ENCODE peak calls at places on chromosomes 4 and X, in five cellular contexts. R, C, Q, U and Y are unnamed samples.
A peak's percentile ranks its signal among the peaks of the same experiment; 100 is the strongest.

GRCh38 chrX:56563231-56564116 is at the start of gene UBQLN2:
- DNase-seq in Q (peak; percentile 81), C (peak; percentile 80), R (no peak), U (peak; percentile 90), Y (peak; percentile 59)

GRCh38 chrX:40973619-40974018 is 111.6 kb upstream of the USP9X start:
- DNase-seq in R (no peak), U (no peak), C (no peak), Q (no peak), Y (no peak)

GRCh38 chr4:81215219-81215892 is at the start of gene PRKG2:
- DNase-seq in U (no peak), R (no peak), C (peak; percentile 72), Q (peak; percentile 17), Y (no peak)

GRCh38 chr4:21083413-21083812 is 383.2 kb downstream of the PACRGL start:
- DNase-seq in Q (no peak), U (no peak), R (no peak), C (no peak), Y (no peak)

GRCh38 chr4:76607266-76607799 is 172.3 kb downstream of the SHROOM3 start:
- DNase-seq in U (no peak), Q (peak; percentile 48), R (peak; percentile 99), C (no peak), Y (no peak)

GRCh38 chrX:66074920-66075879 is 35.3 kb upstream of the VSIG4 start:
- DNase-seq in U (peak; percentile 73), Q (peak; percentile 16), C (no peak), R (no peak), Y (no peak)

GRCh38 chr4:66294626-66295025 is 624.3 kb upstream of the EPHA5 start:
- DNase-seq in Q (peak; percentile 7), R (no peak), C (no peak), U (no peak), Y (no peak)

GRCh38 chrX:68292471-68292870 is 140.8 kb downstream of the OPHN1 start:
- DNase-seq in Q (no peak), U (no peak), R (no peak), C (no peak), Y (no peak)

GRCh38 chr4:170990989-170991589 is 822.1 kb upstream of the GALNTL6 start:
- DNase-seq in C (no peak), Q (no peak), R (no peak), U (no peak), Y (peak; percentile 41)

GRCh38 chr4:127965803-127966175 is 583 bp downstream of the ABHD18 start:
- DNase-seq in Q (peak; percentile 13), R (no peak), C (no peak), U (no peak), Y (peak; percentile 56)

GRCh38 chr4:39469429-39470077 is 10.7 kb downstream of the LIAS start:
- DNase-seq in C (no peak), U (no peak), Q (peak; percentile 91), R (peak; percentile 57), Y (peak; percentile 60)

GRCh38 chr4:48649505-48649904 is 130.6 kb downstream of the FRYL start:
- DNase-seq in U (no peak), Q (peak; percentile 21), C (no peak), R (no peak), Y (no peak)

GRCh38 chr4:160276785-160277325 is 1174.0 kb downstream of the RAPGEF2 start:
- DNase-seq in U (no peak), C (no peak), Q (no peak), R (no peak), Y (no peak)

GRCh38 chrX:149829751-149830191 is 48.0 kb downstream of the MAGEA9 start:
- DNase-seq in C (no peak), Q (peak; percentile 8), U (no peak), R (no peak), Y (no peak)

GRCh38 chr4:132646186-132646585 is 502.9 kb upstream of the PCDH10 start:
- DNase-seq in R (no peak), Q (no peak), C (no peak), U (no peak), Y (no peak)

GRCh38 chrX:57137481-57137880 is 284 bp upstream of the SPIN2A start:
- DNase-seq in C (no peak), R (no peak), U (no peak), Q (peak; percentile 43), Y (no peak)

GRCh38 chr4:146641762-146642161 is 3.1 kb downstream of the POU4F2 start:
- DNase-seq in Q (no peak), R (no peak), C (no peak), U (no peak), Y (no peak)

GRCh38 chr4:146639414-146639814 is 721 bp downstream of the POU4F2 start:
- DNase-seq in C (no peak), Q (no peak), U (no peak), R (no peak), Y (no peak)

GRCh38 chr4:146638801-146639351 is at the start of gene POU4F2:
- DNase-seq in C (peak; percentile 55), R (no peak), Q (peak; percentile 13), U (no peak), Y (no peak)

GRCh38 chr4:146640459-146641061 is 1.9 kb downstream of the POU4F2 start:
- DNase-seq in Q (no peak), R (no peak), U (no peak), C (no peak), Y (no peak)

DNA sequence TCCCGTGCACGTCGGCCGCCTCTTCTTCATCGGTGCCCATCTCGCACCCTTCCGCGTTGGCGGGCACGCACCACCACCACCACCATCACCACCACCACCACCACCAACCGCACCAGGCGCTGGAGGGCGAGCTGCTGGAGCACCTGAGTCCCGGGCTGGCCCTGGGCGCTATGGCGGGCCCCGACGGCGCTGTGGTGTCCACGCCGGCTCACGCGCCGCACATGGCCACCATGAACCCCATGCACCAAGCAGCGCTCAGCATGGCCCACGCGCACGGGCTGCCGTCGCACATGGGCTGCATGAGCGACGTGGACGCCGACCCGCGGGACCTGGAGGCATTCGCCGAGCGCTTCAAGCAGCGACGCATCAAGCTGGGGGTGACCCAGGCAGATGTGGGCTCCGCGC is 1.3 kb downstream of the POU4F2 start:
- DNase-seq in U (no peak), Q (no peak), C (peak; percentile 58), R (no peak), Y (no peak)
- H3K4me3 ChIP-seq in U (no peak overlapping the region), Q (no peak overlapping the region), C (no peak overlapping the region), R (no peak overlapping the region), Y (no peak overlapping the region)

GRCh38 chr4:121154103-121154515 is 10.0 kb downstream of the TNIP3 start:
- DNase-seq in U (no peak), C (no peak), R (no peak), Q (no peak), Y (peak; percentile 97)

GRCh38 chr4:121155893-121156292 is 8.2 kb downstream of the TNIP3 start:
- DNase-seq in U (no peak), Q (peak; percentile 96), R (peak; percentile 45), C (no peak), Y (no peak)

DNA sequence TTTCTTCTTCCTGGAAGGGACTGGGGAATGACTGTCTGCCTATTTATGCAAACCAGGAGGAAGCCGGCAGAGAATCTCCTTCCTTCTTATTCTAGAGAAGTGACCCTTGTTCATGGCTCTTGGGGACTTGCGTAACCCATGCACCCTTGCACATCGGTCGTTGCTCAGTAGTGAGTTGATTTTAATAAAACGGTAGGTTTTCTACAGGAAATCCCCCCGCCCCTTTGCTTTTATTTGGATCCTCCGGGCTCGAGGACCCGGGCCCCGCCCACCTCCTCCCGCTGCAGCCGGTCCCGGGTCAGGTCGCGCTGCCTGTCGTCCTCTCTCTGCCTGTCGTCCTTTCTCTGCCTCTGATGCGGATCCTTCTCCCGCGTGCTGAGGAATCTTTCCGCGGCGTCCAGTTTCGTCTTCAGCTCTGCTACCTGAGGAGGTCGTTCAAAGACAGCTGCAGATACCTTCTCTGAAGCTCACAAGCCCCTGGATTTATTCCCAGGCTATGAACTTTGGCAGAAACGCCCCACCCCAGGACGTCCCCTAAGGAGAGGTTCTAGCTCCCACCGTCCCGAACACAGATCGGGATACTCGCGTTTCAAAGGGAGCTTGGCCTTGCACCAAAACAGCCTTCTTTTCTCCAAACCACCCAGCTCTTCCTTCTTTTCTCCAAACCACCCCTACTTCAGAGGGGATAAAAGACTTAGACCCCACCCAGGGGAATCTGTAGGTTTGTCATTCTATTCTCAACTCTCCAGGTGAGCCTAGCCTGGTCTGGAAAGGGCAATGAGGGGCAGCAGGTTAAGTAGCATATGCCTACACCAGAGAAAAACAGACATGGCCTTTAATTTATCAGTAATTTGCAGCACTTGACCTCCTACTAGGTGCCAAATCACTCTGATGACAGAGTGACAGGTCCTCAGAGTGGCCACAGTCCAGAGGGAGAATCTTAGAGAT is 7.0 kb downstream of the TNIP3 start:
- DNase-seq in R (no peak), Q (peak; percentile 42), U (peak; percentile 45), C (peak; percentile 56), Y (no peak)
- H3K4me3 ChIP-seq in R (peak overlapping the region; percentile 51), Q (peak overlapping the region; percentile 56), U (peak overlapping the region; percentile 59), C (peak overlapping the region; percentile 48), Y (no peak overlapping the region)

GRCh38 chr4:53832549-53832948 is 231.9 kb downstream of the CHIC2 start:
- DNase-seq in Q (no peak), R (no peak), C (no peak), U (no peak), Y (no peak)
- H3K4me3 ChIP-seq in Q (no peak overlapping the region), R (no peak overlapping the region), C (no peak overlapping the region), U (no peak overlapping the region), Y (no peak overlapping the region)

GRCh38 chr4:184969610-184970009 is 48.7 kb upstream of the HELT start:
- DNase-seq in R (no peak), Q (no peak), C (no peak), U (no peak), Y (no peak)
- H3K4me3 ChIP-seq in R (no peak overlapping the region), Q (no peak overlapping the region), C (no peak overlapping the region), U (no peak overlapping the region), Y (no peak overlapping the region)

DNA sequence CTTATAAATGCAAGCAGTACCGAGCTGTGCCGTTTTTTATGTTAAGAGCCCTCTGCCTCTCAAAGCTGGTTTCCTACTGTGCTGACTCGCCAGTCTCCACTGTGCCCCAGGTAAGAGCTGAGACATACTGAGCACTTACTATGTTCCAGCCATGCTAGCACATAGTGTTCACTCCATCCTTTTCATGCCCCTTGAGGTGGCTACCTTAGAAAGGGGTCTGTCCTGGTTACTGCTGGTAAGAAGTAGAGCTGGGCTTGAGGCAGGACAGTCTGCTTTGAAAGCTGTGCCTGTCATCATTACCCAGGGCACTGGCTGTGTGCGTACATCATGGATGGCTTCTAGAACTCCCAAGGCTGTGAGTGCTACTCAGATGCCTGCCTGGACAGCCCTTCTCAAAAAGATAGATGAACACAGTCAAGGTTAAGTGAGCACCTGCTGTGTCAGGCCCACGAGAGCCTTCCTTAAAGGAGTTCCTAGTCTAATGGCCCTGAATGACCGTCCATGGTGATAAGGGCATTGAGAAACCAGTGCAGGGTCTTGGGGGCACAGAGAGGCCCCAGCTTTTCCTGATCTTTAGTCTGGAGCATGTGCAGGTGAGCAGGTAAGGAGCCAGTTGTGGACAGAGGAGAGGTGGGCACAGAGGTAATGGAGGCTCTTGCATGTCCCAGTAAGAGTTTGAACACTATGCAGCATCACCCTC is 1.6 kb downstream of the STK32B start:
- DNase-seq in Q (no peak), R (no peak), U (no peak), C (no peak), Y (no peak)
- H3K4me3 ChIP-seq in Q (no peak overlapping the region), R (no peak overlapping the region), U (no peak overlapping the region), C (no peak overlapping the region), Y (no peak overlapping the region)

GRCh38 chr4:185654965-185655554 is 119.8 kb upstream of the PDLIM3 start:
- DNase-seq in R (no peak), U (no peak), C (no peak), Q (no peak), Y (no peak)
- H3K4me3 ChIP-seq in R (no peak overlapping the region), U (peak overlapping the region; percentile 50), C (peak overlapping the region; percentile 29), Q (no peak overlapping the region), Y (no peak overlapping the region)